ENCODE peak calls at places on chromosomes 5 and 9, in nine cellular contexts. D is DMS153; R is GM03348; I is endothelial cell; T is HTR-8/SVneo; M is T-helper 2 cell treated with Interferon-gamma antibody and Interleukin-4, amounts not matched to agents 5 μg/mL and 100 μg/mL, for 36 hours; B is Ammon's horn; J is lower lobe of right lung; O is naive thymus-derived CD8-positive, alpha-beta T cell. X is an unnamed sample.

GRCh38 chr5:43685271-43685950 is 82.4 kb downstream of the NNT start:
- DNase-seq in D (no peak), R (no peak), I (no peak), T (no peak), M (no peak), B (no peak), J (no peak), O (no peak), X (no peak)

GRCh38 chr9:74858753-74859414 is 28.8 kb downstream of the TRPM6 start:
- DNase-seq in D (no peak), R (no peak), I (no peak), T (no peak), M (no peak), B (no peak), J (no peak), O (no peak), X (no peak)

GRCh38 chr5:127705120-127705892 is 2.1 kb downstream of the CCDC192 start:
- DNase-seq in D (no peak), R (peak; percentile 61), I (no peak), T (no peak), M (no peak), B (no peak), J (no peak), O (no peak), X (no peak)

GRCh38 chr9:11697101-11697500 is 996.1 kb upstream of the TYRP1 start:
- DNase-seq in D (no peak), R (no peak), I (no peak), T (no peak), M (no peak), B (no peak), J (no peak), O (no peak), X (no peak)

GRCh38 chr9:105694848-105695581 is 674 bp downstream of the TMEM38B start:
- DNase-seq in D (no peak), R (peak; percentile 77), I (peak; percentile 51), T (peak; percentile 44), M (peak; percentile 56), B (peak; percentile 66), J (peak; percentile 81), O (peak; percentile 40), X (peak; percentile 75)

GRCh38 chr9:127333326-127334064 is 63.5 kb upstream of the SLC2A8 start:
- DNase-seq in D (no peak), R (no peak), I (no peak), T (no peak), M (no peak), B (no peak), J (no peak), O (no peak), X (no peak)

GRCh38 chr9:90326219-90326618 is 316.4 kb downstream of the DIRAS2 start:
- DNase-seq in D (no peak), R (no peak), I (no peak), T (no peak), M (no peak), B (no peak), J (no peak), O (no peak), X (no peak)

GRCh38 chr5:97383996-97384395 is 200.9 kb upstream of the RIOK2 start:
- DNase-seq in D (no peak), R (peak; percentile 14), I (no peak), T (peak; percentile 3), M (no peak), B (no peak), J (no peak), O (no peak), X (no peak)

GRCh38 chr9:129834489-129835127 is 467 bp downstream of the C9orf78 start:
- DNase-seq in D (no peak), R (peak; percentile 41), I (no peak), T (peak; percentile 5), M (no peak), B (no peak), J (no peak), O (peak; percentile 43), X (peak; percentile 59)

GRCh38 chr9:8727191-8727590 is 927.6 kb upstream of the DMAC1 start:
- DNase-seq in D (no peak), R (no peak), I (no peak), T (no peak), M (no peak), B (no peak), J (no peak), O (no peak), X (no peak)

GRCh38 chr5:43279548-43280274 is 33.5 kb downstream of the HMGCS1 start:
- DNase-seq in D (no peak), R (no peak), I (no peak), T (no peak), M (no peak), B (no peak), J (no peak), O (no peak), X (no peak)

GRCh38 chr9:83219154-83219923 is 156.4 kb upstream of the RASEF start:
- DNase-seq in D (peak; percentile 87), R (peak; percentile 84), I (peak; percentile 80), T (peak; percentile 67), M (peak; percentile 30), B (peak; percentile 91), J (peak; percentile 87), O (no peak), X (peak; percentile 85)

GRCh38 chr9:107260437-107261081 is 22.5 kb upstream of the RAD23B start:
- DNase-seq in D (no peak), R (no peak), I (no peak), T (no peak), M (no peak), B (no peak), J (no peak), O (no peak), X (no peak)

GRCh38 chr9:115085773-115086377 is 32.1 kb downstream of the TNC start:
- DNase-seq in D (no peak), R (no peak), I (no peak), T (no peak), M (no peak), B (peak; percentile 25), J (no peak), O (no peak), X (no peak)

GRCh38 chr9:131635285-131635684 is 90.0 kb downstream of the PRRT1B start:
- DNase-seq in D (peak; percentile 81), R (peak; percentile 96), I (peak; percentile 70), T (peak; percentile 91), M (peak; percentile 78), B (peak; percentile 81), J (peak; percentile 92), O (peak; percentile 51), X (peak; percentile 79)

GRCh38 chr9:131773911-131774379 is 34.1 kb upstream of the RAPGEF1 start:
- DNase-seq in D (no peak), R (peak; percentile 88), I (peak; percentile 72), T (peak; percentile 64), M (peak; percentile 24), B (peak; percentile 35), J (no peak), O (peak; percentile 10), X (no peak)

GRCh38 chr9:37297592-37297991 is 124.9 kb upstream of the GRHPR start:
- DNase-seq in D (no peak), R (no peak), I (no peak), T (no peak), M (no peak), B (no peak), J (no peak), O (no peak), X (no peak)

GRCh38 chr9:133236291-133237071 is 27.4 kb upstream of the OBP2B start:
- DNase-seq in D (peak; percentile 31), R (peak; percentile 3), I (no peak), T (no peak), M (no peak), B (no peak), J (peak; percentile 48), O (no peak), X (no peak)

X was measured in right lobe of liver.